ENCODE peak calls at places on chromosomes 11 and 22, in ten cellular contexts. P is breast epithelium, Z is suprapubic skin, X is choroid plexus epithelial cell, G is hepatocyte, R is endodermal cell, M is HFFc6, H is cardiac muscle cell, K is AG09319, L is chondrocyte. F is an unnamed sample.

GRCh38 chr11:44140805-44141204 is 45.3 kb downstream of the EXT2 start:
- DNase-seq in K (no peak), Z (no peak), R (no peak), M (no peak), H (no peak), X (no peak), G (no peak), P (no peak), L (no peak), F (no peak)

GRCh38 chr11:61392991-61393595 is 706 bp downstream of the TMEM216 start:
- DNase-seq in K (no peak), M (no peak), Z (no peak), H (peak), G (peak), X (peak), L (no peak), P (no peak), R (peak), F (no peak)

GRCh38 chr11:69711824-69712801 is 8.3 kb upstream of the FGF19 start:
- DNase-seq in M (no peak), Z (no peak), H (no peak), X (no peak), R (peak), L (no peak), K (no peak), G (no peak), P (no peak), F (no peak)

GRCh38 chr11:114058026-114058706 is 1.3 kb upstream of the ZBTB16 start:
- DNase-seq in G (peak), R (peak), K (no peak), Z (peak), X (peak), P (peak), M (no peak), L (no peak), H (peak), F (no peak)

GRCh38 chr22:48097723-48098122 is 1335.3 kb downstream of the TBC1D22A start:
- DNase-seq in K (no peak), R (no peak), Z (peak), X (no peak), H (no peak), L (no peak), M (no peak), P (peak), G (no peak), F (no peak)

GRCh38 chr11:57356179-57356757 is 18.1 kb downstream of the P2RX3 start:
- DNase-seq in X (no peak), G (no peak), Z (no peak), H (no peak), R (no peak), L (no peak), K (no peak), P (no peak), M (no peak), F (no peak)

GRCh38 chr11:134785660-134786284 is 373.7 kb upstream of the B3GAT1 start:
- DNase-seq in P (no peak), G (no peak), K (no peak), X (no peak), M (no peak), R (no peak), L (no peak), H (no peak), Z (no peak), F (no peak)

GRCh38 chr11:128359515-128359914 is 227.8 kb downstream of the ETS1 start:
- DNase-seq in Z (no peak), M (peak), L (no peak), P (no peak), R (no peak), X (peak), H (no peak), G (no peak), K (peak), F (no peak)

GRCh38 chr22:38706885-38707180 is 1.1 kb downstream of the GTPBP1 start:
- DNase-seq in K (no peak), R (no peak), G (no peak), M (no peak), P (no peak), L (no peak), Z (no peak), X (no peak), H (no peak), F (no peak)

GRCh38 chr11:6608726-6609501 is 3.1 kb downstream of the TAF10 start:
- DNase-seq in L (no peak), M (no peak), K (no peak), R (peak), X (no peak), Z (no peak), H (no peak), P (no peak), G (no peak), F (peak)

GRCh38 chr11:2150206-2150847 is 10.7 kb downstream of the INS start:
- DNase-seq in L (no peak), X (peak), R (peak), K (peak), M (peak), G (peak), P (no peak), H (peak), Z (no peak), F (no peak)

GRCh38 chr22:39221999-39222686 is 22.6 kb downstream of the PDGFB start:
- DNase-seq in R (peak), M (no peak), G (no peak), Z (no peak), K (no peak), X (no peak), L (peak), P (no peak), H (no peak), F (no peak)

GRCh38 chr11:102419181-102419580 is 33.4 kb downstream of the TMEM123 start:
- DNase-seq in X (no peak), K (no peak), R (no peak), M (no peak), L (no peak), H (no peak), P (no peak), Z (no peak), G (no peak), F (no peak)

GRCh38 chr11:14300661-14301304 is 58.2 kb downstream of the RRAS2 start:
- DNase-seq in M (peak), L (no peak), K (no peak), H (peak), X (peak), Z (no peak), G (peak), R (peak), P (no peak), F (no peak)

GRCh38 chr11:80393210-80393609 is 952.4 kb upstream of the TENM4 start:
- DNase-seq in R (no peak), P (no peak), X (no peak), L (no peak), H (no peak), G (no peak), M (no peak), Z (no peak), K (no peak), F (no peak)

GRCh38 chr11:44788536-44789227 is 61.9 kb downstream of the TSPAN18 start:
- DNase-seq in K (no peak), R (peak), Z (no peak), X (peak), P (no peak), M (no peak), H (no peak), G (no peak), L (peak), F (no peak)

GRCh38 chr11:46285173-46285572 is 7.7 kb downstream of the CREB3L1 start:
- DNase-seq in G (no peak), Z (no peak), K (no peak), P (no peak), R (no peak), X (no peak), M (no peak), H (no peak), L (no peak), F (no peak)

GRCh38 chr11:9473408-9473807 is 12.6 kb downstream of the ZNF143 start:
- DNase-seq in H (no peak), Z (no peak), G (no peak), P (no peak), K (no peak), X (no peak), L (no peak), R (no peak), M (no peak), F (no peak)

GRCh38 chr11:116837231-116838091 is at the start of gene APOA1:
- DNase-seq in G (peak), R (peak), M (no peak), L (no peak), H (peak), X (no peak), P (no peak), Z (no peak), K (no peak), F (no peak)

GRCh38 chr11:85947431-85948272 is 92.5 kb downstream of the CCDC83 start:
- DNase-seq in X (peak), G (peak), Z (no peak), P (no peak), H (no peak), M (peak), K (peak), R (no peak), L (no peak), F (no peak)

GRCh38 chr11:131195801-131196517 is 174.5 kb upstream of the NTM start:
- DNase-seq in L (no peak), K (peak), P (no peak), G (peak), R (no peak), Z (no peak), H (no peak), M (peak), X (peak), F (no peak)

GRCh38 chr11:118530180-118530682 is 761 bp upstream of the TMEM25 start:
- DNase-seq in R (no peak), X (peak), G (no peak), H (no peak), P (no peak), M (no peak), K (no peak), L (no peak), Z (no peak), F (no peak)
- TF ChIP-seq CTCF in R (no peak), X (no peak), G (no peak), H (no peak), P (no peak), M (no peak), K (no peak), L (no peak), Z (no peak), F (no peak)

GRCh38 chr11:13114566-13115465 is 105.7 kb downstream of the RASSF10 start:
- DNase-seq in G (peak), H (peak), Z (no peak), K (no peak), X (no peak), M (no peak), R (peak), P (peak), L (no peak), F (no peak)
- TF ChIP-seq CTCF in G (peak), H (no peak), Z (no peak), K (no peak), X (no peak), M (peak), R (peak), P (no peak), L (no peak), F (no peak)

GRCh38 chr22:27329471-27329870 is 472.1 kb downstream of the MN1 start:
- DNase-seq in G (no peak), H (peak), P (no peak), M (no peak), X (no peak), L (no peak), K (no peak), Z (no peak), R (peak), F (no peak)

GRCh38 chr22:27329966-27330645 is 471.4 kb downstream of the MN1 start:
- DNase-seq in M (no peak), G (no peak), X (no peak), P (no peak), K (no peak), R (no peak), L (no peak), H (no peak), Z (no peak), F (no peak)

GRCh38 chr22:27335102-27335660 is 466.4 kb downstream of the MN1 start:
- DNase-seq in Z (no peak), K (no peak), G (no peak), R (no peak), M (no peak), H (no peak), L (no peak), P (no peak), X (no peak), F (no peak)

GRCh38 chr22:27327981-27328721 is 473.4 kb downstream of the MN1 start:
- DNase-seq in H (no peak), P (no peak), G (no peak), K (no peak), R (no peak), L (no peak), X (no peak), M (no peak), Z (no peak), F (no peak)

GRCh38 chr22:27331526-27332281 is 469.9 kb downstream of the MN1 start:
- DNase-seq in Z (no peak), K (no peak), G (peak), P (no peak), M (no peak), X (peak), R (peak), H (peak), L (no peak), F (no peak)
- TF ChIP-seq CTCF in Z (no peak), K (peak), G (peak), P (no peak), M (no peak), X (peak), R (peak), H (peak), L (peak), F (no peak)

DNA sequence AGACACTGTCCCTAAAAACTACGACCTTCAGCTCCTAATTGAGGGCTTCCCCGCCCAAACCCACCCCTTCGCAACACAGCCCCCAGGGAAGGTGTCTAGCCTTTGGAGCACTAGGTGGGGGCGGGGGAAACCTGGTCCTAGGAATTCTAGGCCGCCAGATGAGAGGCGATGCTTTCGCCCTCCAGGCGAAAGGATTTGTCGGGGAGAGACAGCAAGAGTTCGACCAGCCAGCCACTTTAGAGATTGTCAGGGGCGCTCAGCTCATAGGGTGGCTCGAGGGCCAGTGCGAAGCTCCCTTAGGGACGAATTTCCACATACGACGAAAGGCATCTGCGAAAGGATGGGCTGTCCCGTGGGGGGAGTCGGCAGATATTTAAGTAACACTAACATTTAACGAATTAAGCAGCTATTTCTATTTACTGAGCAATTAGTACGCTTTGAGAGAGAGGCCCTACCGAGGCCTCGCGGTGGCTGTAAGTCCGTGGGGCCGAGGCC is 5.3 kb downstream of the CD248 start:
- DNase-seq in X (no peak), P (no peak), G (no peak), L (no peak), H (no peak), K (no peak), Z (no peak), R (no peak), M (no peak), F (no peak)
- TF ChIP-seq CTCF in X (no peak), P (no peak), G (no peak), L (no peak), H (no peak), K (no peak), Z (peak), R (peak), M (no peak), F (no peak)